ENCODE peak calls at places on chromosomes 1 and 21, in six cellular contexts. N, A, P, X, I and Y are unnamed samples.

GRCh38 chr1:41902125-41902524 is 16.6 kb downstream of the HIVEP3 start:
- DNase-seq in P (no peak), X (no peak), N (peak), A (peak), I (no peak), Y (peak)

GRCh38 chr21:35674895-35675470 is 385.3 kb downstream of the SETD4 start:
- DNase-seq in I (no peak), P (no peak), X (no peak), A (no peak), N (peak), Y (no peak)

GRCh38 chr1:43308635-43309580 is 8.1 kb downstream of the TIE1 start:
- DNase-seq in P (no peak), A (no peak), X (peak), I (no peak), N (no peak), Y (no peak)

GRCh38 chr1:79353224-79353623 is 346.7 kb upstream of the ADGRL4 start:
- DNase-seq in N (peak), A (peak), P (no peak), X (no peak), I (no peak), Y (no peak)

GRCh38 chr1:246608616-246609376 is 42.5 kb downstream of the CNST start:
- DNase-seq in I (peak), A (peak), P (no peak), N (peak), X (peak), Y (peak)

GRCh38 chr1:37177230-37177864 is 143.0 kb upstream of the GRIK3 start:
- DNase-seq in A (peak), I (no peak), N (peak), X (no peak), P (no peak), Y (no peak)

GRCh38 chr1:2228684-2229031 is 539 bp downstream of the SKI start:
- DNase-seq in P (no peak), N (peak), A (peak), I (no peak), X (no peak), Y (no peak)

GRCh38 chr21:31347435-31348032 is 3.5 kb upstream of the TIAM1 start:
- DNase-seq in P (no peak), I (no peak), N (peak), A (peak), X (no peak), Y (no peak)

GRCh38 chr1:97304366-97304765 is 582.8 kb downstream of the PTBP2 start:
- DNase-seq in P (no peak), X (no peak), I (no peak), N (no peak), A (no peak), Y (no peak)

GRCh38 chr1:228081578-228082259 is 789 bp upstream of the ARF1 start:
- DNase-seq in P (no peak), X (peak), A (no peak), N (no peak), I (peak), Y (no peak)

GRCh38 chr1:4137621-4138390 is 237.7 kb upstream of the C1orf174 start:
- DNase-seq in I (no peak), A (no peak), P (no peak), X (no peak), N (no peak), Y (no peak)

GRCh38 chr21:44603109-44603875 is 2.9 kb downstream of the KRTAP10-7 start:
- DNase-seq in P (no peak), N (no peak), I (no peak), A (no peak), X (peak), Y (no peak)

GRCh38 chr1:109398343-109399225 is 866 bp upstream of the SORT1 start:
- DNase-seq in P (no peak), N (no peak), I (no peak), X (no peak), A (no peak), Y (no peak)

GRCh38 chr21:42590431-42591131 is 62.8 kb upstream of the PDE9A start:
- DNase-seq in X (no peak), N (no peak), P (peak), I (no peak), A (no peak), Y (no peak)

GRCh38 chr1:66480162-66480561 is 53.8 kb upstream of the SGIP1 start:
- DNase-seq in N (no peak), X (no peak), I (no peak), P (no peak), A (no peak), Y (no peak)

GRCh38 chr1:242839101-242839500 is 314.6 kb upstream of the PLD5 start:
- DNase-seq in X (no peak), A (no peak), I (no peak), P (no peak), N (no peak), Y (no peak)

GRCh38 chr1:150749720-150750311 is 15.8 kb downstream of the CTSS start:
- DNase-seq in I (no peak), P (no peak), N (no peak), X (no peak), A (no peak), Y (no peak)

GRCh38 chr1:162688521-162688920 is 56.3 kb downstream of the DDR2 start:
- DNase-seq in A (no peak), X (no peak), I (no peak), P (no peak), N (no peak), Y (no peak)

GRCh38 chr1:76176020-76176419 is 101.5 kb downstream of the ST6GALNAC3 start:
- DNase-seq in N (no peak), P (no peak), I (no peak), X (no peak), A (no peak), Y (no peak)

GRCh38 chr1:92486251-92487077 is at the start of gene GFI1:
- DNase-seq in I (peak), P (peak), A (no peak), X (peak), N (peak), Y (no peak)

GRCh38 chr1:153540394-153541361 is at the start of gene S100A5:
- DNase-seq in I (no peak), N (peak), P (peak), X (peak), A (no peak), Y (no peak)

GRCh38 chr1:16276302-16277020 is 39.5 kb upstream of the CPLANE2 start:
- DNase-seq in I (no peak), A (no peak), P (no peak), X (no peak), N (no peak), Y (no peak)

GRCh38 chr1:26785611-26786436 is 1.9 kb upstream of the PIGV start:
- DNase-seq in I (no peak), N (peak), A (no peak), P (peak), X (no peak), Y (no peak)

GRCh38 chr1:43537423-43538142 is 6.9 kb downstream of the PTPRF start:
- DNase-seq in N (peak), P (no peak), X (peak), A (no peak), I (no peak), Y (no peak)

GRCh38 chr1:43936470-43937151 is 3.0 kb downstream of the ARTN start:
- DNase-seq in P (no peak), A (no peak), I (peak), N (peak), X (peak), Y (no peak)

GRCh38 chr1:29318724-29319123 is 82.4 kb downstream of the PTPRU start:
- DNase-seq in I (no peak), X (peak), P (no peak), A (no peak), N (no peak), Y (no peak)

GRCh38 chr1:238205045-238205662 is 314.4 kb upstream of the ZP4 start:
- DNase-seq in P (no peak), N (no peak), A (no peak), X (no peak), I (no peak), Y (no peak)

GRCh38 chr1:81349194-81349965 is 451.4 kb upstream of the ADGRL2 start:
- DNase-seq in I (no peak), A (no peak), X (no peak), P (no peak), N (no peak), Y (no peak)

GRCh38 chr21:33121715-33122475 is 52.0 kb downstream of the OLIG1 start:
- DNase-seq in N (peak), X (no peak), P (no peak), I (no peak), A (peak), Y (no peak)

GRCh38 chr1:15261155-15262002 is 14.4 kb downstream of the FHAD1 start:
- DNase-seq in I (peak), P (no peak), N (peak), A (peak), X (peak), Y (no peak)

GRCh38 chr1:53342735-53343470 is 15.0 kb upstream of the LRP8 start:
- DNase-seq in X (no peak), P (no peak), I (no peak), N (no peak), A (no peak), Y (no peak)

GRCh38 chr1:178633068-178633467 is 92.0 kb upstream of the RALGPS2 start:
- DNase-seq in N (peak), I (no peak), A (peak), X (no peak), P (no peak), Y (no peak)

GRCh38 chr1:218573871-218574270 is 228.7 kb downstream of the TGFB2 start:
- DNase-seq in P (no peak), X (no peak), I (no peak), A (no peak), N (no peak), Y (peak)

GRCh38 chr1:203051841-203052324 is 25.6 kb downstream of the PPFIA4 start:
- DNase-seq in P (no peak), I (no peak), A (no peak), N (no peak), X (no peak), Y (no peak)

GRCh38 chr1:226002667-226003501 is 3.7 kb upstream of the SDE2 start:
- DNase-seq in I (peak), P (no peak), A (peak), N (peak), X (peak), Y (no peak)

GRCh38 chr1:66375125-66375524 is 158.8 kb upstream of the SGIP1 start:
- DNase-seq in A (no peak), I (no peak), N (no peak), X (no peak), P (no peak), Y (no peak)

DNA sequence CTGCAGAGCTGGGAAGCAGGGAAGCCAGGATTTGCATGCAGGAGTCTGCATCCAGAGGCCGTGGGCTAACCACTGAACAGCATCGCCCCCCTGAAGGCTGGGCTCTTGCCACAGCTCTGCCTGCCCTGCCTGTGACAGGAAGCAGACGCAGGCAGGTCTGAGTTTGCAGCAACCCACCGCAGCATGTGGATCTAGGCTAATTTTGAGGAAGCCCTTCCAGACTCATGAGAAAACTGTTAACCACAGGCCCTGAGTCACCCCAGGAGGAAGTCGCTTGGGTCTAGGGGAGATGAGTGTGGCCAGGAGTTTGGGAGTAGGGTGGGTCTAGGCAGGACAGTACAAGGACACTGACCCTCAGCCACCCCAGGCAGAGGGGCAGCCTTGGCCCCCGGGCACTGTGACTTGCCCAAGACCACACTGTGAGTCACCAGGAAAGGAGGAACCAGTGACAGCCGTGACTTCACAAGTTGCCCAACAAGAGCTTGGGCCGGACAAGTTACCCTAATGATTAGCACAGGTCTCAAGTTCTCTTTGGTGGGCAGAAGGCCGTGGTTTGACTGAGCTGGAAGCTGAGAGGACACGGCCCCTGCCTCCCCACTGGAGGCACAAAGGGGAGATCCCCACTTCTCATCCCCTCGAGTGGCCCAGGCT is 904 bp downstream of the LAPTM5 start:
- DNase-seq in P (peak), X (peak), N (peak), A (peak), I (peak), Y (peak)
- H3K4me3 ChIP-seq in P (peak), X (peak), N (no peak), A (no peak), I (peak), Y (no peak)

DNA sequence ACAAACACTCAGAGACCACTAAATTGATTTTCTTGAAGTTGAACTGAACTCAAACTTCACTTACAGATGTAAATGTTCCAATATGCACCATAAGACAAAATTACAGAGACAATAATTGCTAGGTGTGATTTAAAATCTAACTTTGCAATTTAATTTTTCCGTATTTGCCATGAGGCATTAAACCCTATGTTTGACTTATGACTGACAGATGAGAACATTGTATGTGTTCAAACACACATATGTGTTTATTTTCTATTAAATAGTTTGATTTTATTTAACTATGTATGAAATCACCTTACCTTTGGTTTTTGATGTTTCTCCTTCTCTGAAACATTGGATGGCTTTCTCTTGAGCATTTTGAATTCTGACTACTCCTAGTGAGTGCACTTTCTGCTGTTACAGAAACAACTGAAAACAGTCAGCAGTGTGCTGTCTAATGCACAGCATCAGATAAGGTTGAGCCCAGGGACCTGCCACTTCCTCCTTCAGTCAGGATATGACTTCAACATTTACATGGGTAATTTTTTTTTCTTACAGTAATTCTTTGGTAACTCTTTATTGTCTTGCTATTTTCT is at the start of gene SAMSN1:
- DNase-seq in I (no peak), N (peak), A (no peak), P (peak), X (no peak), Y (no peak)
- H3K4me3 ChIP-seq in I (peak), N (peak), A (no peak), P (peak), X (peak), Y (no peak)

GRCh38 chr1:155640367-155640766 is 30.3 kb downstream of the MSTO1 start:
- DNase-seq in N (no peak), P (no peak), X (no peak), A (no peak), I (no peak), Y (no peak)

DNA sequence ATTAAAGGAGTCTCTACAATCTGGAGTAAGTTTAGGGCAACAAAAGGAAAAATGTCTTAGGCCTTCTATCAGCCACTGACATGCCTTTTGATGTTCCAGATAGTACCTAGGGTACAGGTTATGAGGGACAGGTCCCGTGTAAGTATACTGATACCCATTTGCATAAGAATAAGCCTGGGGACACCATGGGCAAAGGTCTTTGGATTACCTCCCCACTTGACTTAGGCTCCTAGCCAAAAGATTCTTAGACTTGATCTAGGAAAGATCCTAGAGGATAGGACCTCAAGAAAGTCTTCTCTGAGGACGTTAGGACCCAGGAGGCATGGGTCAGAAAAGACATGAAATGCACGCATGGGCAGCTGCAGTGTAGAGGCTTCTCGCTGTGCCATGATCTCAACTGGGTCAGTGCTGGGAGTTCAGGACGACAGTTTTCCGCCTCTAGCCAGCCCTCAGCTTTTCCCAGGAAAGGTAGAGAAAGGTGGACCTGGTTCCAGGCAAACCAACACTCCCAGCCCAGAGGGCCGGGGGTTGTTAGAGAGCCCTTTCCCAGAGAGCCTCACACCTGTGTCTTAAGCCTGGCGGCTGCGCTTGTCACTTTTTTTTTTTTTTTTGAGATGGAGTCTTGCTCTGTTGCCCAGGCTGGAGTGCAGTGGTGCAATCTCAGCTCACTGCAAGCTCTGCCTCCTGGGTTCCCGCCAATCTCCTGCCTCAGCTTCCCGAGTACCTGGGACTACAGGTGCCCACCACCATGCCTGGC is 26.6 kb downstream of the MSTO1 start:
- DNase-seq in X (no peak), N (no peak), I (no peak), P (no peak), A (no peak), Y (no peak)
- H3K4me3 ChIP-seq in X (peak), N (no peak), I (peak), P (peak), A (no peak), Y (no peak)

DNA sequence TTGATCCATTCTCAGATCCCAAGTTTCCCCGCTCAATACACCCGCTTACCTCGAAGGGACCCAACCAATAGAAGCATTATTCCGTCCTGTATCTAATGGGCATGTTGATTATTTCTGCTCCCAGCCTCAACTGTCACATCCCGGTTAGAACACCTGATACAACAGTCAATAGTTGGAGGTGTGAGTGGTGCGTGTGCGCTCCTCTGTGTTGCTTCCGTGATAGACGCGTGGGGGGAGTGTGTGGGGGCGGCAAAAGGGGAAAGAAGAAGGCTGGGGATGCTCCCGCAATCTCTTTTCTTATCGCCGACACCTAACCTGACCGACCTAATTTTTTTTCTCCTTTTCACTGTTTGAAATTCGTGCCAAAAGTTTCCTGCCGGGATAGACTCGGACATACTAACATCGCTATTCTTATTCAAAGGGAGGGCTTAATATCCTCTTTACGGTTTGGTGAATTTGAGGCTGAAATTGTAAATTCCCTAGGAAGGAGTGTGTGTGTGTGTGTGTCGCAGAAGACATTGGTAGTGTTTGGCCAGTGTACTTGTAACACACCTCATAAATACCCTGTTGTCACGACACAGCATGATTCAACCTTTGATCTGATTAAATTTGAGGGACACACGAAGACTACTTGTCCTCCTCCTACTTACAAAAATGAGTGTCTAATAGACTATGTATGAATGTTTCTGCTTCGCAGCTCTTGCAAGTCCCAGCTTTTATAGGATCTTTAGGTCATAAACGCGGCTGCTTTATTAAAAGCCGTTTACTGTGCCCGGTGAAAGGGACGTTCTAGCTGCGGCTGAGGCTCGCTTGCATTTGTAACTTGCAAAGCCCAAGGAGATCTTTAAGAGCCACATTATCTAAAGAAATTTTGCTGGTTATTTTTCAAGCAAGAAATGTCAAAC is 1.5 kb upstream of the PROX1 start:
- DNase-seq in N (no peak), A (no peak), P (no peak), X (no peak), I (no peak), Y (no peak)
- H3K4me3 ChIP-seq in N (no peak), A (no peak), P (no peak), X (no peak), I (peak), Y (no peak)

DNA sequence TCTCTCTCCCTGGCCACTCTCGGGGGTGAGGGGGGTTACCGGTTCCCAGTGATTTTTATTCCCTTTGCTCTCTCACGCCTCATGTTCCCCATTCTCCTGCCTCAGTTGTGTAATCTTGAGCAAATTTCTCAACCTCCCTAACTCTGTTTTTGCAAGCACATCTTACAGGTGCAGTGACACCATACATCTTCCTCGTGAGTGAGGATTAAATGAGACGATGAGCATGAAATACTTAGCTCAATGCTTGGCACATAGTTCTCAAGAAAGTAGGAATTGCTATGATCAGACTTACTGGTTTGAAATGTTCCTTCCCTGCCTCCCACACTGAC is 2.0 kb upstream of the TNFRSF9 start:
- DNase-seq in I (no peak), X (no peak), N (no peak), P (no peak), A (no peak), Y (no peak)
- H3K4me3 ChIP-seq in I (peak), X (peak), N (no peak), P (no peak), A (no peak), Y (no peak)

GRCh38 chr1:151998611-151999362 is 5.1 kb upstream of the S100A10 start:
- DNase-seq in N (no peak), A (peak), X (no peak), P (no peak), I (no peak), Y (peak)
- H3K4me3 ChIP-seq in N (no peak), A (no peak), X (no peak), P (no peak), I (no peak), Y (no peak)

GRCh38 chr1:18948913-18949688 is 7.4 kb downstream of the IFFO2 start:
- DNase-seq in N (peak), A (peak), I (peak), X (no peak), P (no peak), Y (no peak)
- H3K4me3 ChIP-seq in N (peak), A (peak), I (peak), X (peak), P (peak), Y (no peak)